ENCODE peak calls at places on chromosomes 1 and 21, in ten cellular contexts. One of them, this sample, is unnamed.

GRCh38 chr21:45592208-45592619 is 50.0 kb upstream of the SLC19A1 start:
- DNase-seq in A549: no peak
- DNase-seq in mammary epithelial cell: no peak
- DNase-seq in GM23248: no peak
- DNase-seq in A673: no peak
- DNase-seq in neuronal stem cell: no peak
- DNase-seq in effector memory CD4-positive, alpha-beta T cell: peak; percentile 51
- DNase-seq in mucosa of descending colon: no peak
- DNase-seq in right lobe of liver: peak; percentile 12
- DNase-seq in right cardiac atrium: no peak
- DNase-seq in this sample: no peak

GRCh38 chr1:9651565-9652378 is at the start of gene PIK3CD:
- DNase-seq in A549: peak; percentile 22
- DNase-seq in mammary epithelial cell: peak; percentile 25
- DNase-seq in GM23248: peak; percentile 70
- DNase-seq in A673: peak; percentile 56
- DNase-seq in neuronal stem cell: peak; percentile 70
- DNase-seq in effector memory CD4-positive, alpha-beta T cell: no peak
- DNase-seq in mucosa of descending colon: peak; percentile 43
- DNase-seq in right lobe of liver: peak; percentile 60
- DNase-seq in right cardiac atrium: peak; percentile 19
- DNase-seq in this sample: no peak

GRCh38 chr1:247430430-247430829 is 14.5 kb downstream of the NLRP3 start:
- DNase-seq in A549: no peak
- DNase-seq in mammary epithelial cell: no peak
- DNase-seq in GM23248: no peak
- DNase-seq in A673: no peak
- DNase-seq in neuronal stem cell: no peak
- DNase-seq in effector memory CD4-positive, alpha-beta T cell: no peak
- DNase-seq in mucosa of descending colon: no peak
- DNase-seq in right lobe of liver: no peak
- DNase-seq in right cardiac atrium: no peak
- DNase-seq in this sample: no peak

GRCh38 chr1:168623003-168623828 is 46.8 kb downstream of the XCL1 start:
- DNase-seq in A549: peak; percentile 85
- DNase-seq in mammary epithelial cell: peak; percentile 46
- DNase-seq in GM23248: peak; percentile 96
- DNase-seq in A673: peak; percentile 22
- DNase-seq in neuronal stem cell: no peak
- DNase-seq in effector memory CD4-positive, alpha-beta T cell: no peak
- DNase-seq in mucosa of descending colon: no peak
- DNase-seq in right lobe of liver: no peak
- DNase-seq in right cardiac atrium: peak; percentile 41
- DNase-seq in this sample: no peak

GRCh38 chr1:8165595-8166360 is 139.7 kb upstream of the ERRFI1 start:
- DNase-seq in A549: peak; percentile 64
- DNase-seq in mammary epithelial cell: no peak
- DNase-seq in GM23248: no peak
- DNase-seq in A673: peak; percentile 33
- DNase-seq in neuronal stem cell: no peak
- DNase-seq in effector memory CD4-positive, alpha-beta T cell: no peak
- DNase-seq in mucosa of descending colon: no peak
- DNase-seq in right lobe of liver: no peak
- DNase-seq in right cardiac atrium: no peak
- DNase-seq in this sample: no peak

GRCh38 chr1:56525463-56526155 is 53.8 kb downstream of the PLPP3 start:
- DNase-seq in A549: no peak
- DNase-seq in mammary epithelial cell: peak; percentile 62
- DNase-seq in GM23248: peak; percentile 63
- DNase-seq in A673: no peak
- DNase-seq in neuronal stem cell: no peak
- DNase-seq in effector memory CD4-positive, alpha-beta T cell: no peak
- DNase-seq in mucosa of descending colon: no peak
- DNase-seq in right lobe of liver: no peak
- DNase-seq in right cardiac atrium: no peak
- DNase-seq in this sample: no peak

GRCh38 chr1:25590096-25590824 is 26.3 kb upstream of the MAN1C1 start:
- DNase-seq in A549: no peak
- DNase-seq in mammary epithelial cell: no peak
- DNase-seq in GM23248: peak; percentile 49
- DNase-seq in A673: no peak
- DNase-seq in neuronal stem cell: no peak
- DNase-seq in effector memory CD4-positive, alpha-beta T cell: no peak
- DNase-seq in mucosa of descending colon: no peak
- DNase-seq in right lobe of liver: no peak
- DNase-seq in right cardiac atrium: peak; percentile 63
- DNase-seq in this sample: peak; percentile 34

GRCh38 chr1:183090386-183091006 is 67.3 kb downstream of the LAMC1 start:
- DNase-seq in A549: no peak
- DNase-seq in mammary epithelial cell: no peak
- DNase-seq in GM23248: peak; percentile 80
- DNase-seq in A673: peak; percentile 25
- DNase-seq in neuronal stem cell: no peak
- DNase-seq in effector memory CD4-positive, alpha-beta T cell: no peak
- DNase-seq in mucosa of descending colon: no peak
- DNase-seq in right lobe of liver: no peak
- DNase-seq in right cardiac atrium: peak; percentile 73
- DNase-seq in this sample: no peak

GRCh38 chr1:117646956-117647355 is 41.1 kb downstream of the TENT5C start:
- DNase-seq in A549: no peak
- DNase-seq in mammary epithelial cell: no peak
- DNase-seq in GM23248: no peak
- DNase-seq in A673: no peak
- DNase-seq in neuronal stem cell: no peak
- DNase-seq in effector memory CD4-positive, alpha-beta T cell: no peak
- DNase-seq in mucosa of descending colon: no peak
- DNase-seq in right lobe of liver: no peak
- DNase-seq in right cardiac atrium: no peak
- DNase-seq in this sample: no peak

GRCh38 chr1:10308001-10308400 is 90.9 kb upstream of the PGD start:
- DNase-seq in A549: no peak
- DNase-seq in mammary epithelial cell: no peak
- DNase-seq in GM23248: peak; percentile 27
- DNase-seq in A673: no peak
- DNase-seq in neuronal stem cell: no peak
- DNase-seq in effector memory CD4-positive, alpha-beta T cell: peak; percentile 17
- DNase-seq in mucosa of descending colon: no peak
- DNase-seq in right lobe of liver: no peak
- DNase-seq in right cardiac atrium: no peak
- DNase-seq in this sample: no peak

GRCh38 chr1:209630383-209631219 is 21.6 kb downstream of the LAMB3 start:
- DNase-seq in A549: no peak
- DNase-seq in mammary epithelial cell: no peak
- DNase-seq in GM23248: no peak
- DNase-seq in A673: no peak
- DNase-seq in neuronal stem cell: no peak
- DNase-seq in effector memory CD4-positive, alpha-beta T cell: no peak
- DNase-seq in mucosa of descending colon: no peak
- DNase-seq in right lobe of liver: no peak
- DNase-seq in right cardiac atrium: no peak
- DNase-seq in this sample: no peak

GRCh38 chr1:3217887-3218679 is 149.1 kb downstream of the PRDM16 start:
- DNase-seq in A549: no peak
- DNase-seq in mammary epithelial cell: no peak
- DNase-seq in GM23248: no peak
- DNase-seq in A673: no peak
- DNase-seq in neuronal stem cell: no peak
- DNase-seq in effector memory CD4-positive, alpha-beta T cell: no peak
- DNase-seq in mucosa of descending colon: no peak
- DNase-seq in right lobe of liver: no peak
- DNase-seq in right cardiac atrium: no peak
- DNase-seq in this sample: no peak

GRCh38 chr1:3219725-3220467 is 150.9 kb downstream of the PRDM16 start:
- DNase-seq in A549: no peak
- DNase-seq in mammary epithelial cell: no peak
- DNase-seq in GM23248: no peak
- DNase-seq in A673: no peak
- DNase-seq in neuronal stem cell: no peak
- DNase-seq in effector memory CD4-positive, alpha-beta T cell: no peak
- DNase-seq in mucosa of descending colon: no peak
- DNase-seq in right lobe of liver: no peak
- DNase-seq in right cardiac atrium: no peak
- DNase-seq in this sample: no peak

GRCh38 chr1:3219005-3219724 is 150.2 kb downstream of the PRDM16 start:
- DNase-seq in A549: peak; percentile 2
- DNase-seq in mammary epithelial cell: peak; percentile 0
- DNase-seq in GM23248: peak; percentile 73
- DNase-seq in A673: no peak
- DNase-seq in neuronal stem cell: no peak
- DNase-seq in effector memory CD4-positive, alpha-beta T cell: no peak
- DNase-seq in mucosa of descending colon: peak; percentile 60
- DNase-seq in right lobe of liver: no peak
- DNase-seq in right cardiac atrium: peak; percentile 79
- DNase-seq in this sample: peak; percentile 60

GRCh38 chr1:3222042-3222692 is 153.2 kb downstream of the PRDM16 start:
- DNase-seq in A549: no peak
- DNase-seq in mammary epithelial cell: no peak
- DNase-seq in GM23248: no peak
- DNase-seq in A673: no peak
- DNase-seq in neuronal stem cell: no peak
- DNase-seq in effector memory CD4-positive, alpha-beta T cell: no peak
- DNase-seq in mucosa of descending colon: peak; percentile 81
- DNase-seq in right lobe of liver: no peak
- DNase-seq in right cardiac atrium: no peak
- DNase-seq in this sample: no peak

DNA sequence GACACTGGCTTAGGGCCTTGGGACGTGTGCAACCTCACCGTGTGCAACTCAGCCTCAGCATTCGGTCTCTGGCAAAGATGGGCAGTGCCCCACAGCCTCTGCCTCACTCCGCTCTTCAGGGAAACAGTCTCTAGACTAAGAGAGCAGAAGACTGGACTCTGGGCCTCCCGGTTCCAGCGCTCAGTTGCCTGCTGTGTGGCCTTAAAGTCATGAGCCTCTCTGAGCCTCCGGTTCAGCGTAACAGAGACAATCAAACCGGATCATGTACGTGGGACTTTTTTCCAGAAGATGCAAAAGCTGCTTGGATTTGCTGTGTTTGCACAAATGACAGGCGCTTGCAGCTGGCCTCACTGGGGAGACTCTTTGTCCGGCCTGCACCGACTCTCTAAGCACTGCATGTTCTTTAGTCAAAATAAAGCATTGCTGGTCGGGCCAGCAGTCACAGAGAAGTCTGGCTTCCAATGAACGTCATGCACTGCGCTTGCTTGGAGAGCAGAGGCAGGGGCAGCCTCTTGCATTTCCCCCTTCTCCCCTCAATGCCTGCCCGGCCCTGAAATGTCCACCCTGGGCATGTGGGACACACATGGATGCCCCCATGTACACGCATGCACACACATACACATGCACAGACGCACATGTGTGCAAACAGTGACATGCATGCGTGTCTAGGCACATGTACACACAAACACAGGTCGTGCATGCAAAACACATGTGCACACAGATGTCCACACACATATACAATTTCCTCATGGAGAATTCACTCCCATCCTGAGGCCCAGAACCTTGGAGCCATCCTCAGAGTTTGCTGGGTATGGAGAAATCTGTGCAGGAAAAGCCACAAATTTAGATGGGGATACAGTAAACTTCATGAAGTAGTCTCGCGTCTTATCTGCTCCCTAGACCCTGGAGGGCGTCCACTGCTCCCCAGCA is 152.4 kb downstream of the PRDM16 start:
- DNase-seq in A549: no peak
- DNase-seq in mammary epithelial cell: no peak
- DNase-seq in GM23248: no peak
- DNase-seq in A673: no peak
- DNase-seq in neuronal stem cell: no peak
- DNase-seq in effector memory CD4-positive, alpha-beta T cell: no peak
- DNase-seq in mucosa of descending colon: no peak
- DNase-seq in right lobe of liver: no peak
- DNase-seq in right cardiac atrium: no peak
- DNase-seq in this sample: no peak
- H3K4me1 ChIP-seq in A549: no peaks in the 10 kb centered on the region
- H3K4me1 ChIP-seq in mammary epithelial cell: no peaks in the 10 kb centered on the region
- H3K4me1 ChIP-seq in GM23248: no peaks in the 10 kb centered on the region
- H3K4me1 ChIP-seq in A673: no peaks in the 10 kb centered on the region
- H3K4me1 ChIP-seq in neuronal stem cell: peaks cover 38% of the 10 kb centered on the region
- H3K4me1 ChIP-seq in effector memory CD4-positive, alpha-beta T cell: no peaks in the 10 kb centered on the region
- H3K4me1 ChIP-seq in mucosa of descending colon: peaks cover 22% of the 10 kb centered on the region
- H3K4me1 ChIP-seq in right lobe of liver: no peaks in the 10 kb centered on the region
- H3K4me1 ChIP-seq in right cardiac atrium: no peaks in the 10 kb centered on the region
- H3K4me1 ChIP-seq in this sample: peaks cover 62% of the 10 kb centered on the region

GRCh38 chr1:157725214-157725577 is 24.6 kb upstream of the FCRL3 start:
- DNase-seq in A549: no peak
- DNase-seq in mammary epithelial cell: no peak
- DNase-seq in GM23248: no peak
- DNase-seq in A673: no peak
- DNase-seq in neuronal stem cell: no peak
- DNase-seq in effector memory CD4-positive, alpha-beta T cell: no peak
- DNase-seq in mucosa of descending colon: no peak
- DNase-seq in right lobe of liver: no peak
- DNase-seq in right cardiac atrium: no peak
- DNase-seq in this sample: no peak
- H3K4me1 ChIP-seq in A549: no peaks in the 10 kb centered on the region
- H3K4me1 ChIP-seq in mammary epithelial cell: no peaks in the 10 kb centered on the region
- H3K4me1 ChIP-seq in GM23248: no peaks in the 10 kb centered on the region
- H3K4me1 ChIP-seq in A673: no peaks in the 10 kb centered on the region
- H3K4me1 ChIP-seq in neuronal stem cell: no peaks in the 10 kb centered on the region
- H3K4me1 ChIP-seq in effector memory CD4-positive, alpha-beta T cell: no peaks in the 10 kb centered on the region
- H3K4me1 ChIP-seq in mucosa of descending colon: no peaks in the 10 kb centered on the region
- H3K4me1 ChIP-seq in right lobe of liver: no peaks in the 10 kb centered on the region
- H3K4me1 ChIP-seq in right cardiac atrium: no peaks in the 10 kb centered on the region
- H3K4me1 ChIP-seq in this sample: no peaks in the 10 kb centered on the region

GRCh38 chr1:16011936-16012589 is 5.8 kb downstream of the HSPB7 start:
- DNase-seq in A549: no peak
- DNase-seq in mammary epithelial cell: no peak
- DNase-seq in GM23248: no peak
- DNase-seq in A673: no peak
- DNase-seq in neuronal stem cell: no peak
- DNase-seq in effector memory CD4-positive, alpha-beta T cell: no peak
- DNase-seq in mucosa of descending colon: no peak
- DNase-seq in right lobe of liver: peak; percentile 2
- DNase-seq in right cardiac atrium: no peak
- DNase-seq in this sample: no peak
- H3K4me1 ChIP-seq in A549: peaks cover 38% of the 10 kb centered on the region
- H3K4me1 ChIP-seq in mammary epithelial cell: peaks cover 26% of the 10 kb centered on the region
- H3K4me1 ChIP-seq in GM23248: peaks cover 33% of the 10 kb centered on the region
- H3K4me1 ChIP-seq in A673: peaks cover 10% of the 10 kb centered on the region
- H3K4me1 ChIP-seq in neuronal stem cell: peaks cover 2% of the 10 kb centered on the region
- H3K4me1 ChIP-seq in effector memory CD4-positive, alpha-beta T cell: peaks cover 6% of the 10 kb centered on the region
- H3K4me1 ChIP-seq in mucosa of descending colon: peaks cover 16% of the 10 kb centered on the region
- H3K4me1 ChIP-seq in right lobe of liver: no peaks in the 10 kb centered on the region
- H3K4me1 ChIP-seq in right cardiac atrium: peaks cover 2% of the 10 kb centered on the region
- H3K4me1 ChIP-seq in this sample: peaks cover 32% of the 10 kb centered on the region

GRCh38 chr1:206687251-206687914 is 2.7 kb downstream of the MAPKAPK2 start:
- DNase-seq in A549: no peak
- DNase-seq in mammary epithelial cell: no peak
- DNase-seq in GM23248: no peak
- DNase-seq in A673: no peak
- DNase-seq in neuronal stem cell: no peak
- DNase-seq in effector memory CD4-positive, alpha-beta T cell: no peak
- DNase-seq in mucosa of descending colon: no peak
- DNase-seq in right lobe of liver: no peak
- DNase-seq in right cardiac atrium: no peak
- DNase-seq in this sample: no peak
- H3K4me1 ChIP-seq in A549: peaks cover 62% of the 10 kb centered on the region
- H3K4me1 ChIP-seq in mammary epithelial cell: peaks cover 27% of the 10 kb centered on the region
- H3K4me1 ChIP-seq in GM23248: peaks cover 46% of the 10 kb centered on the region
- H3K4me1 ChIP-seq in A673: peaks cover 13% of the 10 kb centered on the region
- H3K4me1 ChIP-seq in neuronal stem cell: peaks cover 31% of the 10 kb centered on the region
- H3K4me1 ChIP-seq in effector memory CD4-positive, alpha-beta T cell: peaks cover 18% of the 10 kb centered on the region
- H3K4me1 ChIP-seq in mucosa of descending colon: peaks cover 53% of the 10 kb centered on the region
- H3K4me1 ChIP-seq in right lobe of liver: no peaks in the 10 kb centered on the region
- H3K4me1 ChIP-seq in right cardiac atrium: peaks cover 32% of the 10 kb centered on the region
- H3K4me1 ChIP-seq in this sample: peaks cover 67% of the 10 kb centered on the region